ENCODE peak calls at places on chromosomes 16 and 17, in six cellular contexts. One of them, this sample, is unnamed.

GRCh38 chr17:34252138-34252889 is 2.8 kb upstream of the CCL2 start:
- DNase-seq in A549: peak
- DNase-seq in body of pancreas: peak
- DNase-seq in GM04503: peak
- DNase-seq in A673: no peak
- DNase-seq in AML-193: peak
- DNase-seq in this sample: peak

GRCh38 chr16:88807142-88807625 is 3.6 kb downstream of the CDT1 start:
- DNase-seq in GM04503: no peak
- DNase-seq in A549: no peak
- DNase-seq in A673: no peak
- DNase-seq in body of pancreas: no peak
- DNase-seq in AML-193: no peak
- DNase-seq in this sample: no peak

GRCh38 chr17:17414316-17414937 is 62.4 kb upstream of the MED9 start:
- DNase-seq in GM04503: peak
- DNase-seq in body of pancreas: no peak
- DNase-seq in A673: no peak
- DNase-seq in AML-193: no peak
- DNase-seq in A549: no peak
- DNase-seq in this sample: no peak

GRCh38 chr17:7887482-7888183 is 956 bp upstream of the CHD3 start:
- DNase-seq in AML-193: peak
- DNase-seq in GM04503: peak
- DNase-seq in A549: peak
- DNase-seq in A673: peak
- DNase-seq in body of pancreas: peak
- DNase-seq in this sample: peak

GRCh38 chr16:12395266-12395665 is 408.4 kb downstream of the CPPED1 start:
- DNase-seq in A673: no peak
- DNase-seq in AML-193: no peak
- DNase-seq in A549: no peak
- DNase-seq in body of pancreas: no peak
- DNase-seq in GM04503: no peak
- DNase-seq in this sample: no peak

GRCh38 chr17:27545562-27546229 is 85.3 kb upstream of the LGALS9 start:
- DNase-seq in AML-193: no peak
- DNase-seq in A549: no peak
- DNase-seq in body of pancreas: peak
- DNase-seq in A673: no peak
- DNase-seq in GM04503: no peak
- DNase-seq in this sample: no peak

GRCh38 chr16:59260892-59261291 is 526.8 kb upstream of the GOT2 start:
- DNase-seq in body of pancreas: no peak
- DNase-seq in A549: no peak
- DNase-seq in AML-193: no peak
- DNase-seq in A673: no peak
- DNase-seq in GM04503: no peak
- DNase-seq in this sample: no peak

GRCh38 chr16:81486555-81487061 is 42.0 kb downstream of the CMIP start:
- DNase-seq in A673: no peak
- DNase-seq in GM04503: peak
- DNase-seq in A549: no peak
- DNase-seq in AML-193: no peak
- DNase-seq in body of pancreas: peak
- DNase-seq in this sample: peak

GRCh38 chr17:67658265-67658664 is 59.5 kb upstream of the NOL11 start:
- DNase-seq in A673: no peak
- DNase-seq in GM04503: no peak
- DNase-seq in A549: no peak
- DNase-seq in body of pancreas: no peak
- DNase-seq in AML-193: no peak
- DNase-seq in this sample: no peak